ENCODE peak calls at places on chromosomes 2 and 18, in ten cellular contexts. One of them, this sample, is unnamed.
A peak's percentile ranks its signal among the peaks of the same experiment; 100 is the strongest.

GRCh38 chr2:86331391-86331790 is 6.0 kb downstream of the REEP1 start:
- DNase-seq in choroid plexus epithelial cell: no peak
- DNase-seq in cardiac muscle cell: no peak
- DNase-seq in endodermal cell: no peak
- DNase-seq in fibroblast of mammary gland: no peak
- DNase-seq in heart right ventricle: no peak
- DNase-seq in CD8-positive, alpha-beta T cell: no peak
- DNase-seq in HFF-Myc: no peak
- DNase-seq in colonic mucosa: no peak
- DNase-seq in tibial nerve: no peak
- DNase-seq in this sample: no peak

GRCh38 chr2:47007221-47007825 is 91.7 kb upstream of the MCFD2 start:
- DNase-seq in choroid plexus epithelial cell: no peak
- DNase-seq in cardiac muscle cell: no peak
- DNase-seq in endodermal cell: no peak
- DNase-seq in fibroblast of mammary gland: no peak
- DNase-seq in heart right ventricle: no peak
- DNase-seq in CD8-positive, alpha-beta T cell: no peak
- DNase-seq in HFF-Myc: no peak
- DNase-seq in colonic mucosa: no peak
- DNase-seq in tibial nerve: no peak
- DNase-seq in this sample: no peak

GRCh38 chr2:138846216-138846821 is 66.1 kb upstream of the NXPH2 start:
- DNase-seq in choroid plexus epithelial cell: peak; percentile 45
- DNase-seq in cardiac muscle cell: peak; percentile 42
- DNase-seq in endodermal cell: no peak
- DNase-seq in fibroblast of mammary gland: peak; percentile 29
- DNase-seq in heart right ventricle: no peak
- DNase-seq in CD8-positive, alpha-beta T cell: no peak
- DNase-seq in HFF-Myc: no peak
- DNase-seq in colonic mucosa: no peak
- DNase-seq in tibial nerve: no peak
- DNase-seq in this sample: peak; percentile 49

GRCh38 chr2:121567957-121568409 is 37.3 kb downstream of the RNU4ATAC start:
- DNase-seq in choroid plexus epithelial cell: peak; percentile 66
- DNase-seq in cardiac muscle cell: no peak
- DNase-seq in endodermal cell: no peak
- DNase-seq in fibroblast of mammary gland: peak; percentile 82
- DNase-seq in heart right ventricle: no peak
- DNase-seq in CD8-positive, alpha-beta T cell: no peak
- DNase-seq in HFF-Myc: no peak
- DNase-seq in colonic mucosa: no peak
- DNase-seq in tibial nerve: no peak
- DNase-seq in this sample: no peak

GRCh38 chr2:48589170-48589767 is 28.4 kb upstream of the GTF2A1L start:
- DNase-seq in choroid plexus epithelial cell: peak; percentile 70
- DNase-seq in cardiac muscle cell: peak; percentile 66
- DNase-seq in endodermal cell: peak; percentile 66
- DNase-seq in fibroblast of mammary gland: peak; percentile 58
- DNase-seq in heart right ventricle: no peak
- DNase-seq in CD8-positive, alpha-beta T cell: no peak
- DNase-seq in HFF-Myc: peak; percentile 31
- DNase-seq in colonic mucosa: no peak
- DNase-seq in tibial nerve: peak; percentile 57
- DNase-seq in this sample: peak; percentile 40

GRCh38 chr2:216572582-216573578 is 60.3 kb upstream of the IGFBP2 start:
- DNase-seq in choroid plexus epithelial cell: peak; percentile 64
- DNase-seq in cardiac muscle cell: peak; percentile 77
- DNase-seq in endodermal cell: no peak
- DNase-seq in fibroblast of mammary gland: peak; percentile 58
- DNase-seq in heart right ventricle: peak; percentile 78
- DNase-seq in CD8-positive, alpha-beta T cell: no peak
- DNase-seq in HFF-Myc: no peak
- DNase-seq in colonic mucosa: peak; percentile 24
- DNase-seq in tibial nerve: peak; percentile 60
- DNase-seq in this sample: no peak

GRCh38 chr2:196433116-196433515 is 206.4 kb upstream of the CCDC150 start:
- DNase-seq in choroid plexus epithelial cell: no peak
- DNase-seq in cardiac muscle cell: no peak
- DNase-seq in endodermal cell: no peak
- DNase-seq in fibroblast of mammary gland: no peak
- DNase-seq in heart right ventricle: no peak
- DNase-seq in CD8-positive, alpha-beta T cell: no peak
- DNase-seq in HFF-Myc: no peak
- DNase-seq in colonic mucosa: no peak
- DNase-seq in tibial nerve: no peak
- DNase-seq in this sample: no peak

GRCh38 chr2:233799716-233800115 is 21.6 kb downstream of the MROH2A start:
- DNase-seq in choroid plexus epithelial cell: no peak
- DNase-seq in cardiac muscle cell: no peak
- DNase-seq in endodermal cell: peak; percentile 10
- DNase-seq in fibroblast of mammary gland: no peak
- DNase-seq in heart right ventricle: no peak
- DNase-seq in CD8-positive, alpha-beta T cell: peak; percentile 4
- DNase-seq in HFF-Myc: no peak
- DNase-seq in colonic mucosa: no peak
- DNase-seq in tibial nerve: no peak
- DNase-seq in this sample: no peak

GRCh38 chr2:191245869-191246531 is 796 bp downstream of the MYO1B start:
- DNase-seq in choroid plexus epithelial cell: peak; percentile 68
- DNase-seq in cardiac muscle cell: peak; percentile 72
- DNase-seq in endodermal cell: peak; percentile 96
- DNase-seq in fibroblast of mammary gland: peak; percentile 60
- DNase-seq in heart right ventricle: peak; percentile 69
- DNase-seq in CD8-positive, alpha-beta T cell: no peak
- DNase-seq in HFF-Myc: no peak
- DNase-seq in colonic mucosa: peak; percentile 84
- DNase-seq in tibial nerve: peak; percentile 24
- DNase-seq in this sample: peak; percentile 78

GRCh38 chr18:45248240-45248903 is 366.9 kb upstream of the SLC14A2 start:
- DNase-seq in choroid plexus epithelial cell: peak; percentile 82
- DNase-seq in cardiac muscle cell: peak; percentile 82
- DNase-seq in endodermal cell: no peak
- DNase-seq in fibroblast of mammary gland: peak; percentile 43
- DNase-seq in heart right ventricle: no peak
- DNase-seq in CD8-positive, alpha-beta T cell: no peak
- DNase-seq in HFF-Myc: no peak
- DNase-seq in colonic mucosa: no peak
- DNase-seq in tibial nerve: peak; percentile 41
- DNase-seq in this sample: no peak

GRCh38 chr2:109383505-109384307 is 230.1 kb downstream of the SEPTIN10 start:
- DNase-seq in choroid plexus epithelial cell: no peak
- DNase-seq in cardiac muscle cell: no peak
- DNase-seq in endodermal cell: peak; percentile 30
- DNase-seq in fibroblast of mammary gland: no peak
- DNase-seq in heart right ventricle: no peak
- DNase-seq in CD8-positive, alpha-beta T cell: no peak
- DNase-seq in HFF-Myc: no peak
- DNase-seq in colonic mucosa: no peak
- DNase-seq in tibial nerve: no peak
- DNase-seq in this sample: no peak

GRCh38 chr2:152078662-152079061 is 20.2 kb downstream of the CACNB4 start:
- DNase-seq in choroid plexus epithelial cell: no peak
- DNase-seq in cardiac muscle cell: no peak
- DNase-seq in endodermal cell: no peak
- DNase-seq in fibroblast of mammary gland: no peak
- DNase-seq in heart right ventricle: no peak
- DNase-seq in CD8-positive, alpha-beta T cell: no peak
- DNase-seq in HFF-Myc: no peak
- DNase-seq in colonic mucosa: no peak
- DNase-seq in tibial nerve: no peak
- DNase-seq in this sample: no peak

GRCh38 chr2:126399001-126399400 is 257.0 kb upstream of the GYPC start:
- DNase-seq in choroid plexus epithelial cell: no peak
- DNase-seq in cardiac muscle cell: no peak
- DNase-seq in endodermal cell: peak; percentile 69
- DNase-seq in fibroblast of mammary gland: no peak
- DNase-seq in heart right ventricle: no peak
- DNase-seq in CD8-positive, alpha-beta T cell: no peak
- DNase-seq in HFF-Myc: no peak
- DNase-seq in colonic mucosa: no peak
- DNase-seq in tibial nerve: no peak
- DNase-seq in this sample: no peak

GRCh38 chr2:27369471-27370025 is 590 bp downstream of the EIF2B4 start:
- DNase-seq in choroid plexus epithelial cell: peak; percentile 53
- DNase-seq in cardiac muscle cell: peak; percentile 73
- DNase-seq in endodermal cell: no peak
- DNase-seq in fibroblast of mammary gland: peak; percentile 59
- DNase-seq in heart right ventricle: no peak
- DNase-seq in CD8-positive, alpha-beta T cell: no peak
- DNase-seq in HFF-Myc: no peak
- DNase-seq in colonic mucosa: peak; percentile 65
- DNase-seq in tibial nerve: no peak
- DNase-seq in this sample: peak; percentile 60

GRCh38 chr2:46002507-46002883 is 294.7 kb upstream of the EPAS1 start:
- DNase-seq in choroid plexus epithelial cell: peak; percentile 84
- DNase-seq in cardiac muscle cell: peak; percentile 72
- DNase-seq in endodermal cell: no peak
- DNase-seq in fibroblast of mammary gland: no peak
- DNase-seq in heart right ventricle: no peak
- DNase-seq in CD8-positive, alpha-beta T cell: no peak
- DNase-seq in HFF-Myc: no peak
- DNase-seq in colonic mucosa: no peak
- DNase-seq in tibial nerve: no peak
- DNase-seq in this sample: peak; percentile 43

GRCh38 chr18:74513883-74514205 is 17.7 kb downstream of the CNDP2 start:
- DNase-seq in choroid plexus epithelial cell: no peak
- DNase-seq in cardiac muscle cell: no peak
- DNase-seq in endodermal cell: no peak
- DNase-seq in fibroblast of mammary gland: no peak
- DNase-seq in heart right ventricle: no peak
- DNase-seq in CD8-positive, alpha-beta T cell: no peak
- DNase-seq in HFF-Myc: no peak
- DNase-seq in colonic mucosa: no peak
- DNase-seq in tibial nerve: no peak
- DNase-seq in this sample: no peak

GRCh38 chr2:216215991-216216390 is 106.8 kb downstream of the XRCC5 start:
- DNase-seq in choroid plexus epithelial cell: peak; percentile 62
- DNase-seq in cardiac muscle cell: peak; percentile 24
- DNase-seq in endodermal cell: no peak
- DNase-seq in fibroblast of mammary gland: peak; percentile 28
- DNase-seq in heart right ventricle: no peak
- DNase-seq in CD8-positive, alpha-beta T cell: no peak
- DNase-seq in HFF-Myc: peak; percentile 11
- DNase-seq in colonic mucosa: no peak
- DNase-seq in tibial nerve: no peak
- DNase-seq in this sample: peak; percentile 47

GRCh38 chr2:121777699-121778058 is 22.2 kb downstream of the TSN start:
- DNase-seq in choroid plexus epithelial cell: peak; percentile 69
- DNase-seq in cardiac muscle cell: peak; percentile 73
- DNase-seq in endodermal cell: no peak
- DNase-seq in fibroblast of mammary gland: peak; percentile 27
- DNase-seq in heart right ventricle: no peak
- DNase-seq in CD8-positive, alpha-beta T cell: no peak
- DNase-seq in HFF-Myc: no peak
- DNase-seq in colonic mucosa: no peak
- DNase-seq in tibial nerve: no peak
- DNase-seq in this sample: peak; percentile 87

GRCh38 chr2:224369028-224369632 is 32.8 kb downstream of the FAM124B start:
- DNase-seq in choroid plexus epithelial cell: peak; percentile 68
- DNase-seq in cardiac muscle cell: peak; percentile 67
- DNase-seq in endodermal cell: peak; percentile 53
- DNase-seq in fibroblast of mammary gland: peak; percentile 57
- DNase-seq in heart right ventricle: no peak
- DNase-seq in CD8-positive, alpha-beta T cell: no peak
- DNase-seq in HFF-Myc: no peak
- DNase-seq in colonic mucosa: no peak
- DNase-seq in tibial nerve: peak; percentile 54
- DNase-seq in this sample: peak; percentile 53

GRCh38 chr2:200383380-200384110 is 77.1 kb downstream of the SPATS2L start:
- DNase-seq in choroid plexus epithelial cell: peak; percentile 88
- DNase-seq in cardiac muscle cell: peak; percentile 79
- DNase-seq in endodermal cell: no peak
- DNase-seq in fibroblast of mammary gland: peak; percentile 77
- DNase-seq in heart right ventricle: no peak
- DNase-seq in CD8-positive, alpha-beta T cell: no peak
- DNase-seq in HFF-Myc: no peak
- DNase-seq in colonic mucosa: no peak
- DNase-seq in tibial nerve: no peak
- DNase-seq in this sample: peak; percentile 48

GRCh38 chr2:96940026-96940601 is 46.3 kb downstream of the FAM178B start:
- DNase-seq in choroid plexus epithelial cell: no peak
- DNase-seq in cardiac muscle cell: no peak
- DNase-seq in endodermal cell: no peak
- DNase-seq in fibroblast of mammary gland: no peak
- DNase-seq in heart right ventricle: no peak
- DNase-seq in CD8-positive, alpha-beta T cell: no peak
- DNase-seq in HFF-Myc: no peak
- DNase-seq in colonic mucosa: no peak
- DNase-seq in tibial nerve: no peak
- DNase-seq in this sample: no peak
- H3K4me3 ChIP-seq in choroid plexus epithelial cell: no peak overlapping the region
- H3K4me3 ChIP-seq in cardiac muscle cell: no peak overlapping the region
- H3K4me3 ChIP-seq in endodermal cell: no peak overlapping the region
- H3K4me3 ChIP-seq in fibroblast of mammary gland: no peak overlapping the region
- H3K4me3 ChIP-seq in heart right ventricle: no peak overlapping the region
- H3K4me3 ChIP-seq in CD8-positive, alpha-beta T cell: peak overlapping the region; percentile 21
- H3K4me3 ChIP-seq in HFF-Myc: no peak overlapping the region
- H3K4me3 ChIP-seq in colonic mucosa: no peak overlapping the region
- H3K4me3 ChIP-seq in tibial nerve: no peak overlapping the region
- H3K4me3 ChIP-seq in this sample: no peak overlapping the region

GRCh38 chr2:222013889-222014288 is 284.9 kb downstream of the PAX3 start:
- DNase-seq in choroid plexus epithelial cell: no peak
- DNase-seq in cardiac muscle cell: no peak
- DNase-seq in endodermal cell: no peak
- DNase-seq in fibroblast of mammary gland: no peak
- DNase-seq in heart right ventricle: no peak
- DNase-seq in CD8-positive, alpha-beta T cell: no peak
- DNase-seq in HFF-Myc: no peak
- DNase-seq in colonic mucosa: no peak
- DNase-seq in tibial nerve: no peak
- DNase-seq in this sample: no peak
- TF ChIP-seq CTCF in choroid plexus epithelial cell: no peak
- TF ChIP-seq CTCF in cardiac muscle cell: no peak
- TF ChIP-seq CTCF in endodermal cell: no peak
- TF ChIP-seq CTCF in fibroblast of mammary gland: no peak
- TF ChIP-seq CTCF in heart right ventricle: no peak
- TF ChIP-seq CTCF in CD8-positive, alpha-beta T cell: no peak
- TF ChIP-seq CTCF in HFF-Myc: no peak
- TF ChIP-seq CTCF in colonic mucosa: no peak
- TF ChIP-seq CTCF in tibial nerve: no peak
- TF ChIP-seq CTCF in this sample: no peak

GRCh38 chr2:205822578-205822977 is 140.3 kb downstream of the NRP2 start:
- DNase-seq in choroid plexus epithelial cell: peak; percentile 21
- DNase-seq in cardiac muscle cell: peak; percentile 51
- DNase-seq in endodermal cell: no peak
- DNase-seq in fibroblast of mammary gland: peak; percentile 88
- DNase-seq in heart right ventricle: no peak
- DNase-seq in CD8-positive, alpha-beta T cell: no peak
- DNase-seq in HFF-Myc: no peak
- DNase-seq in colonic mucosa: no peak
- DNase-seq in tibial nerve: no peak
- DNase-seq in this sample: peak; percentile 40

GRCh38 chr2:205827809-205828208 is 145.5 kb downstream of the NRP2 start:
- DNase-seq in choroid plexus epithelial cell: no peak
- DNase-seq in cardiac muscle cell: no peak
- DNase-seq in endodermal cell: no peak
- DNase-seq in fibroblast of mammary gland: no peak
- DNase-seq in heart right ventricle: no peak
- DNase-seq in CD8-positive, alpha-beta T cell: no peak
- DNase-seq in HFF-Myc: no peak
- DNase-seq in colonic mucosa: no peak
- DNase-seq in tibial nerve: no peak
- DNase-seq in this sample: no peak
- H3K4me3 ChIP-seq in choroid plexus epithelial cell: no peak overlapping the region
- H3K4me3 ChIP-seq in cardiac muscle cell: no peak overlapping the region
- H3K4me3 ChIP-seq in endodermal cell: no peak overlapping the region
- H3K4me3 ChIP-seq in fibroblast of mammary gland: no peak overlapping the region
- H3K4me3 ChIP-seq in heart right ventricle: no peak overlapping the region
- H3K4me3 ChIP-seq in CD8-positive, alpha-beta T cell: no peak overlapping the region
- H3K4me3 ChIP-seq in HFF-Myc: no peak overlapping the region
- H3K4me3 ChIP-seq in colonic mucosa: no peak overlapping the region
- H3K4me3 ChIP-seq in tibial nerve: no peak overlapping the region
- H3K4me3 ChIP-seq in this sample: no peak overlapping the region

GRCh38 chr18:21110667-21111350 is 804 bp downstream of the ROCK1 start:
- DNase-seq in choroid plexus epithelial cell: peak; percentile 53
- DNase-seq in cardiac muscle cell: peak; percentile 38
- DNase-seq in endodermal cell: peak; percentile 74
- DNase-seq in fibroblast of mammary gland: peak; percentile 37
- DNase-seq in heart right ventricle: peak; percentile 52
- DNase-seq in CD8-positive, alpha-beta T cell: peak; percentile 72
- DNase-seq in HFF-Myc: no peak
- DNase-seq in colonic mucosa: peak; percentile 70
- DNase-seq in tibial nerve: peak; percentile 12
- DNase-seq in this sample: peak; percentile 52
- TF ChIP-seq CTCF in choroid plexus epithelial cell: no peak
- TF ChIP-seq CTCF in cardiac muscle cell: no peak
- TF ChIP-seq CTCF in endodermal cell: no peak
- TF ChIP-seq CTCF in fibroblast of mammary gland: no peak
- TF ChIP-seq CTCF in heart right ventricle: no peak
- TF ChIP-seq CTCF in CD8-positive, alpha-beta T cell: no peak
- TF ChIP-seq CTCF in HFF-Myc: no peak
- TF ChIP-seq CTCF in colonic mucosa: no peak
- TF ChIP-seq CTCF in tibial nerve: no peak
- TF ChIP-seq CTCF in this sample: no peak